ENCODE peak calls at places on chromosomes 1 and 21, in eight cellular contexts. One of them, this sample, is unnamed.

GRCh38 chr1:197467881-197468280 is 199.8 kb downstream of the CRB1 start:
- ATAC-seq in HCT116: no peak
- ATAC-seq in upper lobe of right lung: no peak
- ATAC-seq in PC-3: no peak
- ATAC-seq in activated naive CD4-positive, alpha-beta T cell treated with anti-CD3 and anti-CD28 coated beads, Interleukin-2, amount 50 U/mL, for 72 hours: no peak
- ATAC-seq in activated T-helper 17 cell treated with anti-CD3 and anti-CD28 coated beads, Interleukin-2, amount 50 U/mL, for 72 hours: no peak
- ATAC-seq in heart left ventricle: no peak
- ATAC-seq in left cardiac atrium: no peak
- ATAC-seq in this sample: no peak

GRCh38 chr1:15621975-15622374 is 4.7 kb downstream of the DDI2 start:
- ATAC-seq in activated T-helper 17 cell treated with anti-CD3 and anti-CD28 coated beads, Interleukin-2, amount 50 U/mL, for 72 hours: no peak
- ATAC-seq in heart left ventricle: no peak
- ATAC-seq in PC-3: no peak
- ATAC-seq in activated naive CD4-positive, alpha-beta T cell treated with anti-CD3 and anti-CD28 coated beads, Interleukin-2, amount 50 U/mL, for 72 hours: no peak
- ATAC-seq in left cardiac atrium: no peak
- ATAC-seq in HCT116: no peak
- ATAC-seq in upper lobe of right lung: no peak
- ATAC-seq in this sample: no peak

GRCh38 chr1:212190169-212190568 is 95.0 kb upstream of the PPP2R5A start:
- ATAC-seq in heart left ventricle: no peak
- ATAC-seq in left cardiac atrium: no peak
- ATAC-seq in activated T-helper 17 cell treated with anti-CD3 and anti-CD28 coated beads, Interleukin-2, amount 50 U/mL, for 72 hours: no peak
- ATAC-seq in HCT116: no peak
- ATAC-seq in activated naive CD4-positive, alpha-beta T cell treated with anti-CD3 and anti-CD28 coated beads, Interleukin-2, amount 50 U/mL, for 72 hours: no peak
- ATAC-seq in PC-3: no peak
- ATAC-seq in upper lobe of right lung: no peak
- ATAC-seq in this sample: no peak

GRCh38 chr21:31991356-31992331 is 118.8 kb downstream of the HUNK start:
- ATAC-seq in activated naive CD4-positive, alpha-beta T cell treated with anti-CD3 and anti-CD28 coated beads, Interleukin-2, amount 50 U/mL, for 72 hours: no peak
- ATAC-seq in left cardiac atrium: no peak
- ATAC-seq in HCT116: peak; percentile 67
- ATAC-seq in activated T-helper 17 cell treated with anti-CD3 and anti-CD28 coated beads, Interleukin-2, amount 50 U/mL, for 72 hours: no peak
- ATAC-seq in PC-3: no peak
- ATAC-seq in heart left ventricle: no peak
- ATAC-seq in upper lobe of right lung: no peak
- ATAC-seq in this sample: no peak

GRCh38 chr1:167762061-167762746 is 40.4 kb downstream of the MPZL1 start:
- ATAC-seq in heart left ventricle: no peak
- ATAC-seq in activated T-helper 17 cell treated with anti-CD3 and anti-CD28 coated beads, Interleukin-2, amount 50 U/mL, for 72 hours: peak; percentile 21
- ATAC-seq in left cardiac atrium: no peak
- ATAC-seq in PC-3: no peak
- ATAC-seq in activated naive CD4-positive, alpha-beta T cell treated with anti-CD3 and anti-CD28 coated beads, Interleukin-2, amount 50 U/mL, for 72 hours: peak; percentile 92
- ATAC-seq in upper lobe of right lung: no peak
- ATAC-seq in HCT116: no peak
- ATAC-seq in this sample: no peak

GRCh38 chr1:168466703-168467081 is 77.1 kb downstream of the XCL2 start:
- ATAC-seq in HCT116: no peak
- ATAC-seq in activated T-helper 17 cell treated with anti-CD3 and anti-CD28 coated beads, Interleukin-2, amount 50 U/mL, for 72 hours: peak; percentile 15
- ATAC-seq in left cardiac atrium: no peak
- ATAC-seq in heart left ventricle: no peak
- ATAC-seq in upper lobe of right lung: peak; percentile 64
- ATAC-seq in PC-3: peak; percentile 10
- ATAC-seq in activated naive CD4-positive, alpha-beta T cell treated with anti-CD3 and anti-CD28 coated beads, Interleukin-2, amount 50 U/mL, for 72 hours: no peak
- ATAC-seq in this sample: no peak

GRCh38 chr1:210328032-210328745 is 513 bp upstream of the HHAT start:
- ATAC-seq in left cardiac atrium: peak; percentile 35
- ATAC-seq in heart left ventricle: peak; percentile 36
- ATAC-seq in HCT116: peak; percentile 23
- ATAC-seq in PC-3: peak; percentile 1
- ATAC-seq in activated naive CD4-positive, alpha-beta T cell treated with anti-CD3 and anti-CD28 coated beads, Interleukin-2, amount 50 U/mL, for 72 hours: no peak
- ATAC-seq in activated T-helper 17 cell treated with anti-CD3 and anti-CD28 coated beads, Interleukin-2, amount 50 U/mL, for 72 hours: no peak
- ATAC-seq in upper lobe of right lung: no peak
- ATAC-seq in this sample: no peak

GRCh38 chr1:24547195-24547594 is 8.7 kb upstream of the NCMAP start:
- ATAC-seq in left cardiac atrium: no peak
- ATAC-seq in activated naive CD4-positive, alpha-beta T cell treated with anti-CD3 and anti-CD28 coated beads, Interleukin-2, amount 50 U/mL, for 72 hours: no peak
- ATAC-seq in activated T-helper 17 cell treated with anti-CD3 and anti-CD28 coated beads, Interleukin-2, amount 50 U/mL, for 72 hours: no peak
- ATAC-seq in HCT116: no peak
- ATAC-seq in heart left ventricle: no peak
- ATAC-seq in upper lobe of right lung: peak; percentile 58
- ATAC-seq in PC-3: no peak
- ATAC-seq in this sample: no peak

GRCh38 chr1:32249831-32250525 is 1.1 kb upstream of the LCK start:
- ATAC-seq in PC-3: no peak
- ATAC-seq in heart left ventricle: peak; percentile 66
- ATAC-seq in activated T-helper 17 cell treated with anti-CD3 and anti-CD28 coated beads, Interleukin-2, amount 50 U/mL, for 72 hours: peak; percentile 67
- ATAC-seq in upper lobe of right lung: peak; percentile 41
- ATAC-seq in HCT116: no peak
- ATAC-seq in activated naive CD4-positive, alpha-beta T cell treated with anti-CD3 and anti-CD28 coated beads, Interleukin-2, amount 50 U/mL, for 72 hours: peak; percentile 71
- ATAC-seq in left cardiac atrium: peak; percentile 68
- ATAC-seq in this sample: peak; percentile 72

GRCh38 chr1:197917553-197917812 is 311 bp downstream of the LHX9 start:
- ATAC-seq in left cardiac atrium: no peak
- ATAC-seq in HCT116: no peak
- ATAC-seq in activated naive CD4-positive, alpha-beta T cell treated with anti-CD3 and anti-CD28 coated beads, Interleukin-2, amount 50 U/mL, for 72 hours: peak; percentile 20
- ATAC-seq in activated T-helper 17 cell treated with anti-CD3 and anti-CD28 coated beads, Interleukin-2, amount 50 U/mL, for 72 hours: peak; percentile 25
- ATAC-seq in PC-3: no peak
- ATAC-seq in upper lobe of right lung: no peak
- ATAC-seq in heart left ventricle: no peak
- ATAC-seq in this sample: no peak

GRCh38 chr1:45365051-45365450 is 24.8 kb upstream of the MUTYH start:
- ATAC-seq in left cardiac atrium: no peak
- ATAC-seq in upper lobe of right lung: no peak
- ATAC-seq in HCT116: no peak
- ATAC-seq in PC-3: no peak
- ATAC-seq in activated T-helper 17 cell treated with anti-CD3 and anti-CD28 coated beads, Interleukin-2, amount 50 U/mL, for 72 hours: no peak
- ATAC-seq in heart left ventricle: no peak
- ATAC-seq in activated naive CD4-positive, alpha-beta T cell treated with anti-CD3 and anti-CD28 coated beads, Interleukin-2, amount 50 U/mL, for 72 hours: no peak
- ATAC-seq in this sample: no peak

GRCh38 chr1:27233677-27234053 is 767 bp upstream of the WDTC1 start:
- ATAC-seq in HCT116: peak; percentile 15
- ATAC-seq in activated naive CD4-positive, alpha-beta T cell treated with anti-CD3 and anti-CD28 coated beads, Interleukin-2, amount 50 U/mL, for 72 hours: peak; percentile 7
- ATAC-seq in heart left ventricle: peak; percentile 2
- ATAC-seq in activated T-helper 17 cell treated with anti-CD3 and anti-CD28 coated beads, Interleukin-2, amount 50 U/mL, for 72 hours: no peak
- ATAC-seq in upper lobe of right lung: no peak
- ATAC-seq in PC-3: no peak
- ATAC-seq in left cardiac atrium: no peak
- ATAC-seq in this sample: peak; percentile 15

GRCh38 chr1:185636848-185637247 is 97.3 kb upstream of the HMCN1 start:
- ATAC-seq in activated naive CD4-positive, alpha-beta T cell treated with anti-CD3 and anti-CD28 coated beads, Interleukin-2, amount 50 U/mL, for 72 hours: peak; percentile 97
- ATAC-seq in upper lobe of right lung: no peak
- ATAC-seq in activated T-helper 17 cell treated with anti-CD3 and anti-CD28 coated beads, Interleukin-2, amount 50 U/mL, for 72 hours: peak; percentile 94
- ATAC-seq in HCT116: no peak
- ATAC-seq in PC-3: no peak
- ATAC-seq in heart left ventricle: no peak
- ATAC-seq in left cardiac atrium: no peak
- ATAC-seq in this sample: peak; percentile 37

GRCh38 chr1:34792868-34793727 is at the start of gene GJA4:
- ATAC-seq in HCT116: no peak
- ATAC-seq in left cardiac atrium: peak; percentile 38
- ATAC-seq in heart left ventricle: no peak
- ATAC-seq in activated naive CD4-positive, alpha-beta T cell treated with anti-CD3 and anti-CD28 coated beads, Interleukin-2, amount 50 U/mL, for 72 hours: peak; percentile 15
- ATAC-seq in upper lobe of right lung: no peak
- ATAC-seq in activated T-helper 17 cell treated with anti-CD3 and anti-CD28 coated beads, Interleukin-2, amount 50 U/mL, for 72 hours: no peak
- ATAC-seq in PC-3: no peak
- ATAC-seq in this sample: no peak

GRCh38 chr1:21621761-21622436 is 47.3 kb downstream of the RAP1GAP start:
- ATAC-seq in heart left ventricle: no peak
- ATAC-seq in left cardiac atrium: peak; percentile 13
- ATAC-seq in activated T-helper 17 cell treated with anti-CD3 and anti-CD28 coated beads, Interleukin-2, amount 50 U/mL, for 72 hours: no peak
- ATAC-seq in HCT116: peak; percentile 58
- ATAC-seq in PC-3: peak; percentile 61
- ATAC-seq in upper lobe of right lung: no peak
- ATAC-seq in activated naive CD4-positive, alpha-beta T cell treated with anti-CD3 and anti-CD28 coated beads, Interleukin-2, amount 50 U/mL, for 72 hours: peak; percentile 16
- ATAC-seq in this sample: peak; percentile 31

GRCh38 chr1:62613325-62613727 is 16.0 kb downstream of the ANGPTL3 start:
- ATAC-seq in activated naive CD4-positive, alpha-beta T cell treated with anti-CD3 and anti-CD28 coated beads, Interleukin-2, amount 50 U/mL, for 72 hours: no peak
- ATAC-seq in PC-3: no peak
- ATAC-seq in upper lobe of right lung: no peak
- ATAC-seq in left cardiac atrium: no peak
- ATAC-seq in heart left ventricle: no peak
- ATAC-seq in activated T-helper 17 cell treated with anti-CD3 and anti-CD28 coated beads, Interleukin-2, amount 50 U/mL, for 72 hours: no peak
- ATAC-seq in HCT116: no peak
- ATAC-seq in this sample: no peak

GRCh38 chr21:36145259-36145658 is 10.4 kb downstream of the CBR3 start:
- ATAC-seq in activated naive CD4-positive, alpha-beta T cell treated with anti-CD3 and anti-CD28 coated beads, Interleukin-2, amount 50 U/mL, for 72 hours: no peak
- ATAC-seq in upper lobe of right lung: no peak
- ATAC-seq in HCT116: no peak
- ATAC-seq in activated T-helper 17 cell treated with anti-CD3 and anti-CD28 coated beads, Interleukin-2, amount 50 U/mL, for 72 hours: no peak
- ATAC-seq in left cardiac atrium: no peak
- ATAC-seq in PC-3: no peak
- ATAC-seq in heart left ventricle: no peak
- ATAC-seq in this sample: no peak

GRCh38 chr1:55378582-55378981 is 163.4 kb upstream of the USP24 start:
- ATAC-seq in activated naive CD4-positive, alpha-beta T cell treated with anti-CD3 and anti-CD28 coated beads, Interleukin-2, amount 50 U/mL, for 72 hours: peak; percentile 70
- ATAC-seq in activated T-helper 17 cell treated with anti-CD3 and anti-CD28 coated beads, Interleukin-2, amount 50 U/mL, for 72 hours: peak; percentile 66
- ATAC-seq in HCT116: peak; percentile 81
- ATAC-seq in PC-3: peak; percentile 40
- ATAC-seq in heart left ventricle: no peak
- ATAC-seq in upper lobe of right lung: peak; percentile 69
- ATAC-seq in left cardiac atrium: no peak
- ATAC-seq in this sample: no peak

GRCh38 chr1:12344611-12345299 is 114.9 kb downstream of the VPS13D start:
- ATAC-seq in PC-3: no peak
- ATAC-seq in upper lobe of right lung: peak; percentile 85
- ATAC-seq in activated T-helper 17 cell treated with anti-CD3 and anti-CD28 coated beads, Interleukin-2, amount 50 U/mL, for 72 hours: peak; percentile 79
- ATAC-seq in heart left ventricle: peak; percentile 38
- ATAC-seq in activated naive CD4-positive, alpha-beta T cell treated with anti-CD3 and anti-CD28 coated beads, Interleukin-2, amount 50 U/mL, for 72 hours: peak; percentile 73
- ATAC-seq in HCT116: no peak
- ATAC-seq in left cardiac atrium: peak; percentile 69
- ATAC-seq in this sample: no peak

GRCh38 chr21:28644762-28645161 is 347.9 kb downstream of the LTN1 start:
- ATAC-seq in HCT116: no peak
- ATAC-seq in activated T-helper 17 cell treated with anti-CD3 and anti-CD28 coated beads, Interleukin-2, amount 50 U/mL, for 72 hours: no peak
- ATAC-seq in PC-3: peak; percentile 31
- ATAC-seq in activated naive CD4-positive, alpha-beta T cell treated with anti-CD3 and anti-CD28 coated beads, Interleukin-2, amount 50 U/mL, for 72 hours: no peak
- ATAC-seq in upper lobe of right lung: no peak
- ATAC-seq in left cardiac atrium: no peak
- ATAC-seq in heart left ventricle: no peak
- ATAC-seq in this sample: no peak

GRCh38 chr1:109482796-109483638 is 688 bp upstream of the ATXN7L2 start:
- ATAC-seq in activated T-helper 17 cell treated with anti-CD3 and anti-CD28 coated beads, Interleukin-2, amount 50 U/mL, for 72 hours: peak; percentile 51
- ATAC-seq in left cardiac atrium: peak; percentile 13
- ATAC-seq in heart left ventricle: peak; percentile 17
- ATAC-seq in upper lobe of right lung: peak; percentile 12
- ATAC-seq in PC-3: peak; percentile 38
- ATAC-seq in HCT116: peak; percentile 17
- ATAC-seq in activated naive CD4-positive, alpha-beta T cell treated with anti-CD3 and anti-CD28 coated beads, Interleukin-2, amount 50 U/mL, for 72 hours: peak; percentile 56
- ATAC-seq in this sample: peak; percentile 20

GRCh38 chr21:45127937-45128336 is 53.6 kb downstream of the ADARB1 start:
- ATAC-seq in PC-3: no peak
- ATAC-seq in heart left ventricle: no peak
- ATAC-seq in upper lobe of right lung: no peak
- ATAC-seq in activated T-helper 17 cell treated with anti-CD3 and anti-CD28 coated beads, Interleukin-2, amount 50 U/mL, for 72 hours: no peak
- ATAC-seq in activated naive CD4-positive, alpha-beta T cell treated with anti-CD3 and anti-CD28 coated beads, Interleukin-2, amount 50 U/mL, for 72 hours: no peak
- ATAC-seq in HCT116: no peak
- ATAC-seq in left cardiac atrium: no peak
- ATAC-seq in this sample: no peak

GRCh38 chr1:172507741-172508140 is 25.2 kb upstream of the SUCO start:
- ATAC-seq in activated naive CD4-positive, alpha-beta T cell treated with anti-CD3 and anti-CD28 coated beads, Interleukin-2, amount 50 U/mL, for 72 hours: no peak
- ATAC-seq in HCT116: no peak
- ATAC-seq in heart left ventricle: no peak
- ATAC-seq in left cardiac atrium: no peak
- ATAC-seq in upper lobe of right lung: no peak
- ATAC-seq in activated T-helper 17 cell treated with anti-CD3 and anti-CD28 coated beads, Interleukin-2, amount 50 U/mL, for 72 hours: no peak
- ATAC-seq in PC-3: no peak
- ATAC-seq in this sample: no peak

GRCh38 chr1:169160845-169161511 is 54.5 kb downstream of the ATP1B1 start:
- ATAC-seq in activated T-helper 17 cell treated with anti-CD3 and anti-CD28 coated beads, Interleukin-2, amount 50 U/mL, for 72 hours: no peak
- ATAC-seq in PC-3: peak; percentile 61
- ATAC-seq in left cardiac atrium: no peak
- ATAC-seq in activated naive CD4-positive, alpha-beta T cell treated with anti-CD3 and anti-CD28 coated beads, Interleukin-2, amount 50 U/mL, for 72 hours: no peak
- ATAC-seq in heart left ventricle: peak; percentile 59
- ATAC-seq in HCT116: no peak
- ATAC-seq in upper lobe of right lung: no peak
- ATAC-seq in this sample: no peak

GRCh38 chr1:218643281-218643680 is 298.1 kb downstream of the TGFB2 start:
- ATAC-seq in upper lobe of right lung: no peak
- ATAC-seq in activated naive CD4-positive, alpha-beta T cell treated with anti-CD3 and anti-CD28 coated beads, Interleukin-2, amount 50 U/mL, for 72 hours: no peak
- ATAC-seq in activated T-helper 17 cell treated with anti-CD3 and anti-CD28 coated beads, Interleukin-2, amount 50 U/mL, for 72 hours: no peak
- ATAC-seq in PC-3: no peak
- ATAC-seq in left cardiac atrium: no peak
- ATAC-seq in HCT116: no peak
- ATAC-seq in heart left ventricle: no peak
- ATAC-seq in this sample: no peak

GRCh38 chr21:29403291-29403690 is 104.6 kb downstream of the BACH1 start:
- ATAC-seq in HCT116: no peak
- ATAC-seq in left cardiac atrium: no peak
- ATAC-seq in PC-3: no peak
- ATAC-seq in upper lobe of right lung: no peak
- ATAC-seq in activated T-helper 17 cell treated with anti-CD3 and anti-CD28 coated beads, Interleukin-2, amount 50 U/mL, for 72 hours: no peak
- ATAC-seq in activated naive CD4-positive, alpha-beta T cell treated with anti-CD3 and anti-CD28 coated beads, Interleukin-2, amount 50 U/mL, for 72 hours: no peak
- ATAC-seq in heart left ventricle: no peak
- ATAC-seq in this sample: no peak

GRCh38 chr1:235403598-235403997 is 36.4 kb downstream of the TBCE start:
- ATAC-seq in left cardiac atrium: no peak
- ATAC-seq in heart left ventricle: no peak
- ATAC-seq in HCT116: no peak
- ATAC-seq in upper lobe of right lung: no peak
- ATAC-seq in activated naive CD4-positive, alpha-beta T cell treated with anti-CD3 and anti-CD28 coated beads, Interleukin-2, amount 50 U/mL, for 72 hours: no peak
- ATAC-seq in PC-3: no peak
- ATAC-seq in activated T-helper 17 cell treated with anti-CD3 and anti-CD28 coated beads, Interleukin-2, amount 50 U/mL, for 72 hours: no peak
- ATAC-seq in this sample: peak; percentile 73

GRCh38 chr21:24032709-24033232 is 1574.5 kb downstream of the MRPL39 start:
- ATAC-seq in PC-3: no peak
- ATAC-seq in activated T-helper 17 cell treated with anti-CD3 and anti-CD28 coated beads, Interleukin-2, amount 50 U/mL, for 72 hours: peak; percentile 67
- ATAC-seq in heart left ventricle: no peak
- ATAC-seq in left cardiac atrium: no peak
- ATAC-seq in upper lobe of right lung: no peak
- ATAC-seq in HCT116: no peak
- ATAC-seq in activated naive CD4-positive, alpha-beta T cell treated with anti-CD3 and anti-CD28 coated beads, Interleukin-2, amount 50 U/mL, for 72 hours: peak; percentile 60
- ATAC-seq in this sample: no peak

GRCh38 chr21:15027056-15027455 is 37.7 kb downstream of the NRIP1 start:
- ATAC-seq in PC-3: no peak
- ATAC-seq in upper lobe of right lung: no peak
- ATAC-seq in left cardiac atrium: no peak
- ATAC-seq in HCT116: no peak
- ATAC-seq in heart left ventricle: no peak
- ATAC-seq in activated naive CD4-positive, alpha-beta T cell treated with anti-CD3 and anti-CD28 coated beads, Interleukin-2, amount 50 U/mL, for 72 hours: no peak
- ATAC-seq in activated T-helper 17 cell treated with anti-CD3 and anti-CD28 coated beads, Interleukin-2, amount 50 U/mL, for 72 hours: no peak
- ATAC-seq in this sample: no peak

This sample was measured in esophagus mucosa.